ENCODE peak calls at places on chromosomes 4 and X, in nine cellular contexts. X is A549; S is occipital lobe; Y is NT2/D1; N is left ventricle myocardium inferior; L is CD8-positive, alpha-beta T cell; B is Right ventricle myocardium superior; V is AG20443; R is mucosa of descending colon. I is an unnamed sample.

GRCh38 chr4:133146574-133147198 is 2.4 kb upstream of the PCDH10 start:
- DNase-seq in V (peak; percentile 62), S (peak; percentile 67), X (no peak), L (no peak), R (no peak), Y (peak; percentile 13), N (no peak), B (peak; percentile 47), I (peak; percentile 16)

GRCh38 chrX:21985332-21985777 is 44.8 kb downstream of the SMS start:
- DNase-seq in V (peak; percentile 67), N (peak; percentile 36), Y (peak; percentile 68), B (peak; percentile 47), R (no peak), L (peak; percentile 29), X (peak; percentile 77), S (peak; percentile 29), I (peak; percentile 66)

GRCh38 chr4:10506077-10506476 is 48.9 kb upstream of the ZNF518B start:
- DNase-seq in B (no peak), V (no peak), R (no peak), S (no peak), L (no peak), N (no peak), Y (no peak), X (no peak), I (no peak)

GRCh38 chr4:138749303-138749702 is 266.3 kb upstream of the NOCT start:
- DNase-seq in S (no peak), Y (no peak), V (peak; percentile 49), L (no peak), R (no peak), N (no peak), X (no peak), B (no peak), I (no peak)

GRCh38 chrX:20066968-20067708 is 49.6 kb downstream of the MAP7D2 start:
- DNase-seq in X (peak; percentile 45), Y (no peak), V (peak; percentile 33), N (no peak), R (no peak), L (no peak), B (no peak), S (no peak), I (peak; percentile 36)

GRCh38 chr4:110396963-110397362 is 79.0 kb upstream of the ENPEP start:
- DNase-seq in X (no peak), Y (no peak), R (no peak), N (no peak), V (no peak), L (no peak), B (no peak), S (no peak), I (no peak)

GRCh38 chr4:146243141-146243882 is 29.0 kb downstream of the REELD1 start:
- DNase-seq in Y (no peak), R (no peak), L (no peak), B (no peak), S (no peak), N (peak; percentile 25), X (no peak), V (no peak), I (no peak)

GRCh38 chr4:32172761-32173160 is 1452.6 kb downstream of the PCDH7 start:
- DNase-seq in L (no peak), R (no peak), X (no peak), B (no peak), S (no peak), N (no peak), V (no peak), Y (no peak), I (no peak)

GRCh38 chrX:24805201-24805600 is 111.5 kb downstream of the POLA1 start:
- DNase-seq in L (no peak), N (no peak), S (no peak), V (no peak), Y (no peak), R (no peak), X (no peak), B (no peak), I (no peak)

GRCh38 chrX:107691024-107691448 is 62.7 kb downstream of the PRPS1 start:
- DNase-seq in Y (no peak), B (no peak), V (no peak), R (no peak), S (no peak), N (no peak), L (no peak), X (no peak), I (no peak)

GRCh38 chr4:94732358-94732698 is 25.4 kb upstream of the BMPR1B start:
- DNase-seq in S (no peak), B (no peak), X (no peak), L (no peak), V (no peak), R (no peak), N (no peak), Y (no peak), I (no peak)

GRCh38 chrX:133838761-133839676 is 146.4 kb downstream of the GPC3 start:
- DNase-seq in V (peak; percentile 29), S (no peak), Y (peak; percentile 6), L (no peak), N (no peak), R (no peak), B (no peak), X (peak; percentile 15), I (peak; percentile 66)

GRCh38 chr4:145816091-145816490 is 122.5 kb downstream of the ZNF827 start:
- DNase-seq in V (no peak), S (no peak), X (no peak), Y (no peak), N (no peak), B (no peak), R (no peak), L (no peak), I (no peak)

GRCh38 chrX:54640721-54641120 is 110.7 kb downstream of the GNL3L start:
- DNase-seq in S (no peak), L (no peak), B (no peak), R (no peak), V (no peak), N (no peak), X (no peak), Y (no peak), I (no peak)

GRCh38 chr4:6680372-6681034 is 13.2 kb upstream of the S100P start:
- DNase-seq in V (no peak), N (no peak), Y (no peak), X (no peak), S (no peak), R (no peak), B (no peak), L (no peak), I (no peak)

GRCh38 chrX:33336783-33337182 is 125.4 kb upstream of the DMD start:
- DNase-seq in Y (no peak), B (no peak), X (no peak), V (no peak), S (no peak), R (no peak), N (no peak), L (no peak), I (peak; percentile 41)

GRCh38 chrX:29478336-29479069 is 736.9 kb upstream of the MAGEB2 start:
- DNase-seq in L (no peak), X (peak; percentile 25), B (no peak), V (peak; percentile 47), S (no peak), R (no peak), N (no peak), Y (peak; percentile 38), I (peak; percentile 27)

I was measured in Calu3.